ENCODE peak calls at places on chromosomes 12 and 14, in four cellular contexts. One of them, this sample, is unnamed. For H3K27me3, the result is how much of the 10 kb centered on the place peaks cover.

GRCh38 chr14:78637903-78638302 is 467.7 kb downstream of the NRXN3 start:
- DNase-seq in vagina: no peak
- DNase-seq in tibial nerve: no peak
- DNase-seq in hepatocyte: no peak
- DNase-seq in this sample: no peak

GRCh38 chr14:100065942-100066574 is 836 bp downstream of the EVL start:
- DNase-seq in tibial nerve: no peak
- DNase-seq in vagina: no peak
- DNase-seq in hepatocyte: no peak
- DNase-seq in this sample: no peak

GRCh38 chr12:46410495-46410894 is 37.9 kb upstream of the SLC38A2 start:
- DNase-seq in tibial nerve: no peak
- DNase-seq in vagina: no peak
- DNase-seq in hepatocyte: no peak
- DNase-seq in this sample: no peak

GRCh38 chr12:46414591-46415268 is 42.2 kb upstream of the SLC38A2 start:
- DNase-seq in vagina: no peak
- DNase-seq in tibial nerve: no peak
- DNase-seq in hepatocyte: no peak
- DNase-seq in this sample: no peak

GRCh38 chr12:31343139-31343538 is 17.2 kb upstream of the SINHCAF start:
- DNase-seq in vagina: no peak
- DNase-seq in hepatocyte: no peak
- DNase-seq in tibial nerve: no peak
- DNase-seq in this sample: no peak

GRCh38 chr12:113940357-113940756 is 25.8 kb downstream of the RBM19 start:
- DNase-seq in hepatocyte: no peak
- DNase-seq in tibial nerve: no peak
- DNase-seq in vagina: no peak
- DNase-seq in this sample: no peak

GRCh38 chr14:57008534-57008933 is 198.3 kb upstream of the OTX2 start:
- DNase-seq in vagina: no peak
- DNase-seq in hepatocyte: no peak
- DNase-seq in tibial nerve: no peak
- DNase-seq in this sample: no peak

GRCh38 chr12:54286042-54286931 is 5.8 kb downstream of the HNRNPA1 start:
- DNase-seq in tibial nerve: no peak
- DNase-seq in vagina: no peak
- DNase-seq in hepatocyte: peak
- DNase-seq in this sample: no peak

GRCh38 chr14:48584031-48584430 is 908.6 kb upstream of the MDGA2 start:
- DNase-seq in hepatocyte: no peak
- DNase-seq in vagina: no peak
- DNase-seq in tibial nerve: no peak
- DNase-seq in this sample: no peak

GRCh38 chr14:103258211-103258610 is 75.8 kb upstream of the EIF5 start:
- DNase-seq in hepatocyte: no peak
- DNase-seq in vagina: peak
- DNase-seq in tibial nerve: no peak
- DNase-seq in this sample: no peak

GRCh38 chr12:55009171-55009570 is 10.6 kb upstream of the NEUROD4 start:
- DNase-seq in hepatocyte: no peak
- DNase-seq in tibial nerve: no peak
- DNase-seq in vagina: no peak
- DNase-seq in this sample: peak

GRCh38 chr14:55274144-55274543 is 2.9 kb downstream of the FBXO34 start:
- DNase-seq in hepatocyte: no peak
- DNase-seq in vagina: no peak
- DNase-seq in tibial nerve: no peak
- DNase-seq in this sample: no peak

GRCh38 chr14:20976291-20976690 is 13.5 kb upstream of the METTL17 start:
- DNase-seq in tibial nerve: no peak
- DNase-seq in hepatocyte: no peak
- DNase-seq in vagina: no peak
- DNase-seq in this sample: no peak

DNA sequence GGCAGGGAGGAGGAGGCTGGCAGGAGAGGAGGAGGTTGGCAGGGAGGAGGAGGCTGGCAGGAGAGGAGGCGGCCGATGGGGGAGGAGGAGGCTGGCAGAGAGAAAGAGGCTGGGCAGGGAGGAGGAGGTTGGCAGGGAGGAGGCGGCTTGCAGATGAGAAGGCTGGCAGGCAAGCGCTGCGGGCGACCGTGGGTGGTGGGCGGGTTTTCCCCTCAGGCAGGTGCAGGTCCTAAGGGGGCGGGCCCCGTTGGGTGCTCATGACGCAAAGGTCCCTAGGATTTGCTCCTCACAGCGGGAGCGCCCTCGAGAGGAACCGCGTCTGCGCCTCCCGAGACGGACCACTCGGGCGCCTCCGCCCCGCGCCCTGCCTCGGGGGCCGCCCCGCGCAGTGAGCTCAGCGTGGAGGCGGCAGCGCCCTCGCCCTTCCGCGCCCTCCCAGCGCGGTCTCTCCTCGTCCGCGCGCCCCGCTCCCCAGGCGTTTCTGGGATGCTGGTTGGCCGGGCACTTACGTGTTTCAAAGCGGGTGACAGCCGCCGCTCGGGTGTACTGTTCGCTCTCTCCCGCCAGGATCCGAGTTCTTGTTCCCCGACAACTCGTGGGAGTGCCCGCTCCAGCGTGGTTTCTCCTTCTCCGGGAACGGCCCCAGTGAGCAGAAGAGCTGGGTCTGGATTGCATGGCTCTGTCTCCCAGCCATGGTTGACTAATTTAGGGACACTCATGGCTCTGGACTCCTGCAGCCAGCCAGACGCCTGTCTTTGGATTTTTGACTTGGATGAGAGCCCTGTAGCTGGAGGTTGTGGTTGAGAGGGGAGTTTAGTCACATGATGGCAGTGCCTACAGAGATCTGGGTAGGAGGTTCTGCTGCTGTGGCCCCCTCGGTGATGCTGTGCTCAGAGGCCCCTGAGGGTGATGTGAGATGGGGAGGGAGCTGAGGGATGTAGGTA is 64.1 kb upstream of the PPP4R3A start:
- DNase-seq in hepatocyte: peak
- DNase-seq in vagina: no peak
- DNase-seq in tibial nerve: peak
- DNase-seq in this sample: peak
- H3K27me3 ChIP-seq in hepatocyte: under half
- H3K27me3 ChIP-seq in vagina: under half
- H3K27me3 ChIP-seq in tibial nerve: under half
- H3K27me3 ChIP-seq in this sample: under half

GRCh38 chr14:22122227-22123187 is 448.9 kb upstream of the OR4E1 start:
- DNase-seq in tibial nerve: no peak
- DNase-seq in hepatocyte: peak
- DNase-seq in vagina: no peak
- DNase-seq in this sample: no peak
- H3K4me3 ChIP-seq in tibial nerve: no peak
- H3K4me3 ChIP-seq in hepatocyte: no peak
- H3K4me3 ChIP-seq in vagina: no peak
- H3K4me3 ChIP-seq in this sample: no peak

GRCh38 chr12:130465626-130466025 is 127.9 kb downstream of the PIWIL1 start:
- DNase-seq in tibial nerve: no peak
- DNase-seq in vagina: no peak
- DNase-seq in hepatocyte: no peak
- DNase-seq in this sample: no peak
- H3K27me3 ChIP-seq in tibial nerve: under half
- H3K27me3 ChIP-seq in vagina: under half
- H3K27me3 ChIP-seq in hepatocyte: under half
- H3K27me3 ChIP-seq in this sample: under half

GRCh38 chr14:22935156-22935555 is 6.0 kb upstream of the PRMT5 start:
- DNase-seq in vagina: no peak
- DNase-seq in hepatocyte: no peak
- DNase-seq in tibial nerve: no peak
- DNase-seq in this sample: no peak
- H3K4me3 ChIP-seq in vagina: no peak
- H3K4me3 ChIP-seq in hepatocyte: no peak
- H3K4me3 ChIP-seq in tibial nerve: no peak
- H3K4me3 ChIP-seq in this sample: no peak

DNA sequence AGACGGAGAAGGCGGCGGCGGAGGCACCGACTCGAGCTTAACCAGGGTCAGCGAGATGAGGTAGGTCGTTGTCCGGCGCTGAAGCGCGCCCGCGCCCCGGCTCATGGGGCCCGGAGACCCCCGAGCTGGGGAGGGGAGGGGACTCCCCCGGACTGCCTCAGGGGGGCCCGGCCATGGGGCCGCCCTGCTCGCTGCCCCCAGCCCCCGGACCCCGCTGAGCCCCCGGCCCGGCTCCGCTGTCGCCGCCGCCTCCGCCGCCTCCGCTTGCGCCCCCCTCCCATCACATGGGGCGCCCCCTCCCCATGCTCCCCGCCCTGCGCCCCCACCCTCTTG is 434 bp downstream of the AGAP2 start:
- DNase-seq in vagina: no peak
- DNase-seq in hepatocyte: no peak
- DNase-seq in tibial nerve: no peak
- DNase-seq in this sample: no peak
- H3K27me3 ChIP-seq in vagina: under half
- H3K27me3 ChIP-seq in hepatocyte: half or more
- H3K27me3 ChIP-seq in tibial nerve: half or more
- H3K27me3 ChIP-seq in this sample: under half

GRCh38 chr12:124385219-124385969 is 90.5 kb downstream of the RFLNA start:
- DNase-seq in hepatocyte: peak
- DNase-seq in vagina: no peak
- DNase-seq in tibial nerve: no peak
- DNase-seq in this sample: no peak

GRCh38 chr12:124386661-124387509 is 92.0 kb downstream of the RFLNA start:
- DNase-seq in vagina: no peak
- DNase-seq in hepatocyte: no peak
- DNase-seq in tibial nerve: no peak
- DNase-seq in this sample: no peak

GRCh38 chr12:124387510-124387855 is 92.6 kb downstream of the RFLNA start:
- DNase-seq in tibial nerve: no peak
- DNase-seq in vagina: no peak
- DNase-seq in hepatocyte: no peak
- DNase-seq in this sample: no peak

GRCh38 chr12:124384299-124384894 is 89.5 kb downstream of the RFLNA start:
- DNase-seq in tibial nerve: no peak
- DNase-seq in vagina: no peak
- DNase-seq in hepatocyte: no peak
- DNase-seq in this sample: no peak

DNA sequence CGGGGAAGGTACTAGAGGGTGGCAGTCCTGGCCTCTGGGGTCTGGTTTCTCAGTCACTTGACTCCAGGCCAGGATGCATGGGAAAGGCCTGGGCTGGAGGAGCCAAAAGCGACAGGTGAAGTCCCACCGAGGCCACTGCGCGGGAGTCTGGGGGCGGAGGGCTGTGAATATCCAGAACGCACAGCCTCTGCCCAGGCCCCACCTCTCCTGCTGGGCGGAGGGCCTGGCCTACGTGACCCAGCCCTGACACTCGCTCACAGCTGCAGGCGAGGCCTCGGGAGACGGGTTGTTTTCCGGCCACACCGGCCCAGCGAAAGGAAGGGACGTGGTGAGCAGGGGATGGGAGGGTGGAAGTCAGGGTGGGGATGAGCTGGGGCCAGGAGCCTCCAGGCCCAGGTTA is 91.2 kb downstream of the RFLNA start:
- DNase-seq in vagina: no peak
- DNase-seq in tibial nerve: no peak
- DNase-seq in hepatocyte: no peak
- DNase-seq in this sample: no peak
- H3K4me3 ChIP-seq in vagina: peak
- H3K4me3 ChIP-seq in tibial nerve: peak
- H3K4me3 ChIP-seq in hepatocyte: no peak
- H3K4me3 ChIP-seq in this sample: no peak

GRCh38 chr14:68897559-68898160 is 81.4 kb downstream of the ACTN1 start:
- DNase-seq in vagina: no peak
- DNase-seq in tibial nerve: no peak
- DNase-seq in hepatocyte: no peak
- DNase-seq in this sample: no peak
- H3K27me3 ChIP-seq in vagina: under half
- H3K27me3 ChIP-seq in tibial nerve: under half
- H3K27me3 ChIP-seq in hepatocyte: under half
- H3K27me3 ChIP-seq in this sample: under half

DNA sequence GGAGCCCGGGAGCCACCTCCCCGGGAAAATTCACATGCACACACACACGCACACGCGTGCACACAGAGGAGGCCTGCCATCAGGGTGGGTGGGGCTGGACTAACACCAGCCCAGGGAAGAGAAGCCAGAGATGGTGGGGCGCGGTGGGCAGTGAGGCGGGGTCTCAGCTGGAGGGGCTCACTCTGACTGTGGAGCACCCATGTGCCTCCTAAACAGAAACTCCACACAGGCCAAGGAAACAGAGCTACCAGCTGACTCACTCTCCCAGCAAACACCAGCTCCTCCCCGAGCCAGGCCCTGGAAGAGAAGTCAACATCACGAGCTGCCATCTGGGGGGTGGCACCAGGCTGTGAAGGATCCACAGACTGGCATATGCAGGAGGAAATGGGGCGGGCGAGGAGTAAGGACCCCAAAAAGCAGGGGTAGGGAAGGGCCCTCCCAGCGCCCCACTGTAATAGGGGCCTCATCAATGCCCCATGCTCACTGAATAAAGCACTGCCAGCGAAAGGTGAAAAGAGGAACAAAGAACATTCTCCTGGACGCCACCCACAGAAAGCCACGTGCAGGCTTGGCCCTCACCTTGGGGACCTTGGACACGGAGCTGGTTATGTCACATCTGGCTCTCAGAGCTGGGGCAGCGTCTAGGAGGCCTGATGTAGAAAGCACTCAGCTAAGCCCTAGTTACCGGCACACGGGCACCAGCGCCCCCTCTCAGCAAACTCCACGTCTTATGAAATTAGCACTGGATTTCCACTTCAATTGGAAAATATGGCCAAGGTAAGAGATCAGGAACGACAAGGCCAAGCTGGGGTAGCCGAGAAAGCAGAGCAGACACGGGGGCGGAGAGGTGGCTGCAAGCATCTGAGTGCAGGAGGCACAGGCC is 8.4 kb upstream of the INF2 start:
- DNase-seq in tibial nerve: no peak
- DNase-seq in hepatocyte: peak
- DNase-seq in vagina: no peak
- DNase-seq in this sample: peak
- H3K4me3 ChIP-seq in tibial nerve: peak
- H3K4me3 ChIP-seq in hepatocyte: no peak
- H3K4me3 ChIP-seq in vagina: peak
- H3K4me3 ChIP-seq in this sample: peak

DNA sequence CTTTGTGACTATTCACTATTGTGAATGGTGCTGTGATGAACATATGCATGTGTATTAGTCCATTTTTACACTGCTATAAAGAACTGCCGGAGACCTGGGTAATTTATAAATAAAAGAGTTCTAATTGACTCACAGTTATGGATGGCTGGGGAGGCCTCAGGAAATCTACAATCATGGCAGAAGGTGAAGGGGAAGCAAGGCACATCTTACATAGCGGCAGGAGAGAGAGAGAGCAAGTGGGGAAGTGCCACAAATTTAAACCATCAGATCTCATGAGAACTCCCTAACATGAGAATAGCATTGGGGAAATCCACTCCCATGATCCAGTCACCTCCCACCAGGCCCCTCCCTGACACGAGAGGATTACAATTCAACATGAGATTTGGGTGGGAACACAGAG is 90.8 kb downstream of the ATP23 start:
- DNase-seq in tibial nerve: no peak
- DNase-seq in vagina: no peak
- DNase-seq in hepatocyte: no peak
- DNase-seq in this sample: no peak
- H3K27me3 ChIP-seq in tibial nerve: under half
- H3K27me3 ChIP-seq in vagina: under half
- H3K27me3 ChIP-seq in hepatocyte: under half
- H3K27me3 ChIP-seq in this sample: under half

GRCh38 chr14:83355609-83356008 is 1822.0 kb upstream of the SEL1L start:
- DNase-seq in tibial nerve: no peak
- DNase-seq in hepatocyte: no peak
- DNase-seq in vagina: no peak
- DNase-seq in this sample: no peak
- H3K4me3 ChIP-seq in tibial nerve: no peak
- H3K4me3 ChIP-seq in hepatocyte: no peak
- H3K4me3 ChIP-seq in vagina: no peak
- H3K4me3 ChIP-seq in this sample: no peak